ENCODE peak calls at places on chromosomes 16 and 17, in nine cellular contexts. G, P, Y, M, S, J, U, L and X are unnamed samples.

GRCh38 chr17:55735784-55736405 is 13.2 kb upstream of the TMEM100 start:
- DNase-seq in G (peak), P (peak), Y (no peak), M (no peak), S (no peak), J (peak), U (no peak), L (peak), X (peak)

GRCh38 chr16:75099075-75099667 is 17.4 kb downstream of the LDHD start:
- DNase-seq in G (no peak), P (no peak), Y (no peak), M (no peak), S (no peak), J (peak), U (no peak), L (no peak), X (no peak)

GRCh38 chr17:15501282-15501681 is 33.9 kb upstream of the CDRT4 start:
- DNase-seq in G (no peak), P (no peak), Y (no peak), M (no peak), S (no peak), J (no peak), U (no peak), L (no peak), X (no peak)

GRCh38 chr16:68332411-68333121 is 21.7 kb downstream of the PRMT7 start:
- DNase-seq in G (no peak), P (peak), Y (peak), M (no peak), S (peak), J (peak), U (no peak), L (no peak), X (no peak)

GRCh38 chr17:39223907-39224777 is 1.6 kb downstream of the STAC2 start:
- DNase-seq in G (no peak), P (no peak), Y (no peak), M (no peak), S (no peak), J (no peak), U (no peak), L (no peak), X (peak)

GRCh38 chr17:82179412-82179811 is 33.2 kb downstream of the CCDC57 start:
- DNase-seq in G (no peak), P (no peak), Y (no peak), M (no peak), S (no peak), J (no peak), U (no peak), L (no peak), X (no peak)

GRCh38 chr17:4881761-4882555 is 17.4 kb upstream of the C17orf107 start:
- DNase-seq in G (peak), P (peak), Y (peak), M (peak), S (no peak), J (peak), U (no peak), L (no peak), X (peak)

GRCh38 chr17:55269894-55270293 is 5.1 kb downstream of the HLF start:
- DNase-seq in G (no peak), P (no peak), Y (no peak), M (no peak), S (no peak), J (no peak), U (no peak), L (no peak), X (no peak)

GRCh38 chr17:2694381-2695242 is 17.0 kb downstream of the CLUH start:
- DNase-seq in G (no peak), P (no peak), Y (no peak), M (no peak), S (no peak), J (peak), U (no peak), L (no peak), X (peak)

GRCh38 chr16:72467157-72467759 is 295.3 kb upstream of the PMFBP1 start:
- DNase-seq in G (peak), P (peak), Y (peak), M (no peak), S (peak), J (peak), U (peak), L (peak), X (peak)